ENCODE peak calls at places on chromosomes 13 and 19, in five cellular contexts. S is BE2C; Q is effector memory CD4-positive, alpha-beta T cell; N is cardiac muscle cell; J is ascending aorta. G is an unnamed sample.

GRCh38 chr19:50663280-50663790 is 14.1 kb downstream of the C19orf81 start:
- DNase-seq in S (peak; percentile 48), N (no peak), J (no peak), Q (no peak), G (no peak)

GRCh38 chr13:81106348-81106747 is 765.4 kb upstream of the SPRY2 start:
- DNase-seq in Q (no peak), S (no peak), J (no peak), N (no peak), G (no peak)

GRCh38 chr13:45280751-45281634 is 60.0 kb downstream of the TPT1 start:
- DNase-seq in S (peak; percentile 71), N (peak; percentile 81), Q (no peak), J (peak; percentile 73), G (no peak)

GRCh38 chr19:39131255-39131755 is 5.7 kb downstream of the PAK4 start:
- DNase-seq in Q (no peak), S (peak; percentile 52), J (no peak), N (peak; percentile 31), G (no peak)

GRCh38 chr19:39303373-39304184 is 7.4 kb downstream of the IFNL1 start:
- DNase-seq in Q (no peak), N (no peak), S (no peak), J (no peak), G (no peak)

GRCh38 chr19:10514211-10515145 is 2.8 kb downstream of the S1PR5 start:
- DNase-seq in S (peak; percentile 56), J (no peak), Q (no peak), N (no peak), G (no peak)

GRCh38 chr13:42048323-42048624 is 174 bp upstream of the DGKH start:
- DNase-seq in N (no peak), J (no peak), Q (no peak), S (no peak), G (no peak)

GRCh38 chr13:114109646-114110045 is 22.8 kb downstream of the RASA3 start:
- DNase-seq in Q (no peak), N (no peak), S (peak; percentile 72), J (peak; percentile 62), G (no peak)

GRCh38 chr13:26663801-26664200 is 96.8 kb downstream of the GPR12 start:
- DNase-seq in Q (no peak), S (no peak), J (no peak), N (no peak), G (no peak)

GRCh38 chr19:49359851-49360845 is 2.1 kb downstream of the TEAD2 start:
- DNase-seq in Q (no peak), S (no peak), N (peak; percentile 13), J (no peak), G (no peak)

GRCh38 chr19:4744451-4745170 is 21.0 kb upstream of the DPP9 start:
- DNase-seq in J (no peak), S (no peak), Q (no peak), N (peak; percentile 97), G (no peak)

GRCh38 chr13:97339019-97339988 is 94.7 kb upstream of the RAP2A start:
- DNase-seq in S (peak; percentile 25), Q (no peak), N (peak; percentile 95), J (peak; percentile 85), G (no peak)

GRCh38 chr19:342128-342455 is 2.5 kb downstream of the MIER2 start:
- DNase-seq in J (no peak), S (no peak), N (no peak), Q (no peak), G (no peak)

GRCh38 chr13:26923824-26924605 is 163.4 kb upstream of the GPR12 start:
- DNase-seq in Q (no peak), J (peak; percentile 24), S (no peak), N (peak; percentile 96), G (no peak)

GRCh38 chr13:113403255-113404104 is 39.5 kb upstream of the GRTP1 start:
- DNase-seq in J (peak; percentile 61), S (no peak), Q (no peak), N (no peak), G (no peak)

GRCh38 chr13:38530492-38530891 is 156.4 kb upstream of the FREM2 start:
- DNase-seq in Q (no peak), S (no peak), J (no peak), N (peak; percentile 48), G (no peak)

GRCh38 chr13:72638059-72638815 is 89.2 kb downstream of the MZT1 start:
- DNase-seq in Q (no peak), J (no peak), N (no peak), S (no peak), G (no peak)

GRCh38 chr19:36436531-36436930 is 18.1 kb upstream of the ZFP82 start:
- DNase-seq in J (no peak), S (no peak), N (peak; percentile 13), Q (no peak), G (no peak)

GRCh38 chr13:24050292-24050711 is 110.2 kb upstream of the SPATA13 start:
- DNase-seq in S (no peak), Q (no peak), J (no peak), N (peak; percentile 71), G (no peak)

GRCh38 chr13:26423634-26424033 is 133.8 kb upstream of the WASF3 start:
- DNase-seq in N (peak; percentile 24), J (peak; percentile 70), Q (no peak), S (no peak), G (no peak)

GRCh38 chr13:50090211-50090610 is 75.0 kb downstream of the KCNRG start:
- DNase-seq in S (no peak), J (no peak), N (no peak), Q (no peak), G (no peak)

GRCh38 chr13:65977525-65977924 is 1252.6 kb downstream of the PCDH9 start:
- DNase-seq in J (no peak), N (no peak), Q (no peak), S (no peak), G (no peak)

GRCh38 chr13:59776924-59777690 is 386.6 kb downstream of the DIAPH3 start:
- DNase-seq in Q (no peak), N (peak; percentile 87), J (no peak), S (no peak), G (no peak)

GRCh38 chr19:5676711-5677110 is 3.6 kb downstream of the MICOS13 start:
- DNase-seq in Q (no peak), J (no peak), S (no peak), N (no peak), G (no peak)

GRCh38 chr13:69882451-69882850 is 225.2 kb upstream of the ATXN8OS start:
- DNase-seq in N (no peak), Q (no peak), J (no peak), S (no peak), G (no peak)

GRCh38 chr19:2041436-2041685 is 9.7 kb downstream of the MKNK2 start:
- DNase-seq in J (no peak), Q (no peak), S (no peak), N (no peak), G (no peak)

GRCh38 chr19:31278555-31279435 is 70.4 kb downstream of the TSHZ3 start:
- DNase-seq in N (no peak), Q (no peak), J (peak; percentile 49), S (no peak), G (no peak)

GRCh38 chr13:20198781-20199180 is 6.0 kb upstream of the GJB2 start:
- DNase-seq in S (no peak), J (no peak), N (no peak), Q (no peak), G (no peak)

GRCh38 chr13:24270639-24271131 is 38.7 kb upstream of the C1QTNF9 start:
- DNase-seq in N (peak; percentile 40), J (peak; percentile 87), S (no peak), Q (peak; percentile 42), G (peak; percentile 42)

GRCh38 chr19:50820549-50821247 is 2.9 kb downstream of the KLK1 start:
- DNase-seq in S (peak; percentile 38), J (no peak), Q (no peak), N (no peak), G (no peak)

GRCh38 chr19:6424190-6424938 is at the start of gene KHSRP:
- DNase-seq in J (no peak), N (no peak), S (peak; percentile 47), Q (no peak), G (peak; percentile 41)

GRCh38 chr19:49689133-49690072 is at the start of gene ADM5:
- DNase-seq in J (no peak), N (peak; percentile 20), S (peak; percentile 71), Q (no peak), G (no peak)

GRCh38 chr13:34698953-34699352 is 243.1 kb upstream of the NBEA start:
- DNase-seq in S (no peak), N (peak; percentile 61), Q (no peak), J (no peak), G (no peak)

GRCh38 chr19:15919243-15919642 is 15.1 kb downstream of the CYP4F11 start:
- DNase-seq in Q (no peak), J (no peak), S (no peak), N (no peak), G (no peak)

GRCh38 chr19:15928321-15928720 is 6.0 kb downstream of the CYP4F11 start:
- DNase-seq in J (no peak), S (no peak), N (no peak), Q (no peak), G (no peak)

GRCh38 chr19:15926484-15926883 is 7.8 kb downstream of the CYP4F11 start:
- DNase-seq in S (no peak), J (no peak), Q (no peak), N (no peak), G (no peak)

GRCh38 chr19:15922021-15922420 is 12.3 kb downstream of the CYP4F11 start:
- DNase-seq in N (no peak), S (no peak), Q (no peak), J (no peak), G (no peak)

DNA sequence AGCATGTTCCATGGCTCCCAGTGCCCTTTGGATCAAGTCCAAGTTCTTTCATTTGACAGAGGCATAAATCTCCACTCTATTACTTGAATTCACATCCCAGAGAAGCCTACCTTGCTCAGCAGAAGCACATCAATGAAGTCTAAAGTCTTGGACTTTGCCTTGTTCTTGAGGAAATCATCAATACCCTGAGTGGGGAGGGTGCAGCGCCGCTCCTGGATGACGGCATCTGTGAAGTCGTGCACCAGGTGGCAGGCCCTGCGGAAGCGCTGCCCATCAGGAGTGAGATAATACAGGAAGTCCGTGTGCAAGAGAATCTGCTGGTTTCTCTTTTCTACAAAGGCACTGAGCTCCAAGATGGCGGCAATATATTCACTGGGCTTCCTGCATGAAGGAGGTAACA is 10.6 kb downstream of the CYP4F11 start:
- DNase-seq in N (no peak), S (no peak), J (no peak), Q (no peak), G (no peak)
- H3K9me3 ChIP-seq in N (no peaks in the 10 kb centered on the region), S (no peaks in the 10 kb centered on the region), J (no peaks in the 10 kb centered on the region), Q (no peaks in the 10 kb centered on the region), G (no peaks in the 10 kb centered on the region)

GRCh38 chr19:56705939-56706338 is 34.4 kb upstream of the ZNF835 start:
- DNase-seq in Q (no peak), S (no peak), J (no peak), N (no peak), G (no peak)
- H3K9me3 ChIP-seq in Q (no peaks in the 10 kb centered on the region), S (no peaks in the 10 kb centered on the region), J (no peaks in the 10 kb centered on the region), N (no peaks in the 10 kb centered on the region), G (peaks cover 3% of the 10 kb centered on the region)

GRCh38 chr19:51903192-51903591 is 1.6 kb downstream of the ZNF649 start:
- DNase-seq in S (no peak), Q (no peak), J (no peak), N (no peak), G (no peak)
- H3K9me3 ChIP-seq in S (peaks cover 5% of the 10 kb centered on the region), Q (peaks cover 30% of the 10 kb centered on the region), J (no peaks in the 10 kb centered on the region), N (peaks cover 4% of the 10 kb centered on the region), G (peaks cover 35% of the 10 kb centered on the region)

DNA sequence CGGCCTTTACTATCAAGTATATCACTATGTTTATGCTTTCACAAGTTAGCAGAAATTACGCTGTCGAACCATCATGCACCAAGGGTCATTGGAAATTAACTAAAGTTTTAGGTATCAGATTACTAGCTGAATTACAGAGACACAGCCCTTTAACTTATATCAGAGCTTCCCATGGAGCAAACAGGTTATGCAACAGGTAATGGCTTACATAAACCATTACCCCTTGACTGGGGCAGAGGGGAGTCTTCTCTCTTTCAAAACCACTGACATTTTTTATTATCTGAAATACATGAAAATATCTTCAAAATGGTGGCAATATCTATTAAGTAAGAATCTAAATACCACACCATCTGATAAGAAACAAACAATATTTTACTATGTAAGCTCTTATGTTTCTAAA is 1692.9 kb upstream of the SLC10A2 start:
- DNase-seq in Q (no peak), S (no peak), N (no peak), J (no peak), G (no peak)
- H3K9me3 ChIP-seq in Q (no peaks in the 10 kb centered on the region), S (no peaks in the 10 kb centered on the region), N (no peaks in the 10 kb centered on the region), J (no peaks in the 10 kb centered on the region), G (no peaks in the 10 kb centered on the region)

G was measured in T-helper 17 cell.